ENCODE peak calls at places on chromosomes 16 and 17, in four cellular contexts. V is K562, M is H1, U is SK-N-SH. O is an unnamed sample.

GRCh38 chr17:376936-377863 is 24.6 kb upstream of the RPH3AL start:
- DNase-seq in M (no peak), U (no peak), V (no peak), O (no peak)

GRCh38 chr16:57696240-57696639 is 1.6 kb downstream of the DRC7 start:
- DNase-seq in U (no peak), M (no peak), V (peak; percentile 50), O (no peak)

GRCh38 chr16:24685539-24686432 is 43.7 kb upstream of the TNRC6A start:
- DNase-seq in M (no peak), U (peak; percentile 78), V (no peak), O (peak; percentile 47)

GRCh38 chr17:59804910-59805381 is 87.8 kb downstream of the TUBD1 start:
- DNase-seq in M (no peak), V (peak; percentile 63), U (peak; percentile 42), O (no peak)

GRCh38 chr17:7295230-7296180 is 1.1 kb upstream of the YBX2 start:
- DNase-seq in M (no peak), V (no peak), U (peak; percentile 14), O (no peak)

GRCh38 chr16:50490828-50491227 is 57.4 kb upstream of the NKD1 start:
- DNase-seq in U (no peak), M (no peak), V (no peak), O (no peak)

GRCh38 chr17:21129023-21129681 is 2.4 kb downstream of the DHRS7B start:
- DNase-seq in V (no peak), M (no peak), U (peak; percentile 55), O (no peak)

GRCh38 chr16:55660776-55661175 is 5.0 kb downstream of the SLC6A2 start:
- DNase-seq in U (no peak), V (no peak), M (no peak), O (no peak)

GRCh38 chr16:87954361-87954760 is 3.1 kb downstream of the BANP start:
- DNase-seq in V (no peak), U (no peak), M (no peak), O (no peak)

GRCh38 chr17:1391577-1391976 is 8.4 kb downstream of the YWHAE start:
- DNase-seq in M (no peak), V (no peak), U (no peak), O (no peak)

GRCh38 chr17:32516940-32517711 is 30.3 kb downstream of the CDK5R1 start:
- DNase-seq in M (no peak), U (no peak), V (no peak), O (no peak)

GRCh38 chr17:80441133-80441578 is 26.2 kb downstream of the ENDOV start:
- DNase-seq in U (peak; percentile 59), M (no peak), V (peak; percentile 79), O (peak; percentile 91)

GRCh38 chr16:13480801-13481200 is 439.2 kb upstream of the ERCC4 start:
- DNase-seq in V (no peak), U (no peak), M (no peak), O (no peak)

GRCh38 chr17:46121165-46121764 is 72.0 kb downstream of the KANSL1 start:
- DNase-seq in U (no peak), V (no peak), M (no peak), O (no peak)

GRCh38 chr17:50219345-50219744 is 17.9 kb upstream of the COL1A1 start:
- DNase-seq in U (no peak), M (no peak), V (no peak), O (no peak)
- TF ChIP-seq TEAD4 in U (peak; percentile 94), M (no peak), V (no peak), O (no peak)

DNA sequence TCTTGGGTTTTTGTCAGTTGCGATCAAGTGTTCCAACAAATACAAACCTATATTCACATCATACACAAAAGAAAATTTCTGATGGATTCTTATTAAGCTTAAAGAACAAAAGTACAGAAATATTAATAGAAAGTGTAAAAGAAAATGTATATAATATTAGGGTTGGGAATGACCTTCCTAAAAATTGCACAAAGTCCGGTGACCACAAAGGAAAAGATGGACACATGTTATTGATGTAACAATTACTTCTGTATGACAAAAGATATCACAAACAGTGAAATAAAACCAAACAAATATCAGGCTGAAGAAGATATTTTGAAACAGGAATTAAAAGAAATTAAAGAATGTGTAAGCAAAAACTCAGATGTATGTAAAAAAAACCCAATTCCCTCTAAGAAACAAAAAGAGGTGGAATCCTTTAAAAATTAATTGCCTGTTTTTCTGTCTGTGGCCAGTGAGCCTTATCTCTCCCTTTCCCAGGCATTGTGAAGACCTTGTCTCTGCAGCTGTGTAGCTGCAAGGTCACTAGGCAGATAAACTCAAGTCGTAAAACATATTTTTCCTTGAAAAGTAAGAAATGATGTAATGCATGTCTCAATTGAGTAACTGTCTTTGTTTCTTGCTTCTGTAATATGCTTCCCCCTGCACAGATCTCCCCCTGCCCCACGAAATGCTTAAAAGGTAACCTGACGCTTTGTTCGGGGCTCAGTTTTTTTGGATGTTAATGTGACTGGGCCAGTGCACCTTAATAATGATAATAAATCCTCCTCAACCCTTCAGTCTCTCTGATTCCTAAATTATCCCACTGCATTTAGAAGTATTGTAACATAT is 2.8 kb downstream of the ST6GALNAC1 start:
- DNase-seq in V (peak; percentile 92), M (no peak), U (no peak), O (no peak)
- TF ChIP-seq TEAD4 in V (peak; percentile 95), M (no peak), U (no peak), O (no peak)

GRCh38 chr16:49281481-49281842 is at the start of gene CBLN1:
- DNase-seq in U (no peak), M (no peak), V (no peak), O (no peak)

GRCh38 chr16:49282690-49283375 is 1.2 kb upstream of the CBLN1 start:
- DNase-seq in V (no peak), M (peak; percentile 44), U (peak; percentile 78), O (peak; percentile 75)

GRCh38 chr16:49280861-49281331 is 742 bp downstream of the CBLN1 start:
- DNase-seq in U (peak; percentile 34), V (no peak), M (no peak), O (no peak)

GRCh38 chr16:49283376-49284049 is 1.9 kb upstream of the CBLN1 start:
- DNase-seq in M (no peak), U (no peak), V (no peak), O (no peak)

GRCh38 chr16:49281843-49282642 is 405 bp upstream of the CBLN1 start:
- DNase-seq in U (peak; percentile 100), V (peak; percentile 92), M (peak; percentile 54), O (peak; percentile 92)
- TF ChIP-seq TEAD4 in U (no peak), V (no peak), M (no peak), O (no peak)

DNA sequence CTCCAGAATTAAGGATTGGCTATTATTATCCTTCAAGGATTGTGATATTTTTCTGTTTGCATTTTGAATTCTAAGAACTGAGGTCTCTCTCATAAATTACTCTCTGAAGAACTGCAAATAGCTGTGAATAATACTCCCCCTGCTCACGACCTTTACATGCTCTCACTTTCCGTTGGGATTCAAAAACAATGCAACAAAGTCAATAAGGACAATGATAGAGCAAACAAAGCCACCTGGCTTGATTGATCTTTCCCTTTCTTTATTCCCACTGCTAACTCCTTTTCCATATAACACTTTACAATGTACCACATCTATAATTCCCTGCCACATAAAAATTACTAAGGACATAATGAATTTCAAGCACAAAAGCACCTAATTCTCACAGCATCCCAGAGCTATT is 523.0 kb upstream of the CA10 start:
- DNase-seq in U (no peak), V (no peak), M (no peak), O (no peak)
- TF ChIP-seq TEAD4 in U (no peak), V (no peak), M (no peak), O (no peak)

DNA sequence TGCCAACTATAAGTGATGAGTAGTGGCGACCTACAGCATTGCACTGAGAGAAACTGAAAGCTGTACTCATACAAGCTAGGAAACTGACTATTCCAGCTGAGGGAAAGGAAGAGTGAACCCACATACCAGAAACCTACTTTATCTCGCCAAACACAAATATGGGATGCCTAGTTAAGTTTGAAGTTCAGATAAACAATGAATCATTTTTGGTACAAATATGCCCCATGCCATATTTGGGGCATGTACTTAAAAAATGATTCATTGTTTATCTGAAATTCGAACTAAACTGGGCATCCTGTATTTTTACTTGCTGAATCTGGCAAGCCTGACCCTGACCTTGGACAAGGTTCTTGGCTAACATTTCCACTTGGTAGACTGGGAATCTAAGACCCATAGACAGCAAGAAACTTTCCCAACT is 527.8 kb upstream of the PSMD7 start:
- DNase-seq in U (no peak), M (no peak), V (no peak), O (no peak)
- TF ChIP-seq TEAD4 in U (no peak), M (no peak), V (no peak), O (no peak)

DNA sequence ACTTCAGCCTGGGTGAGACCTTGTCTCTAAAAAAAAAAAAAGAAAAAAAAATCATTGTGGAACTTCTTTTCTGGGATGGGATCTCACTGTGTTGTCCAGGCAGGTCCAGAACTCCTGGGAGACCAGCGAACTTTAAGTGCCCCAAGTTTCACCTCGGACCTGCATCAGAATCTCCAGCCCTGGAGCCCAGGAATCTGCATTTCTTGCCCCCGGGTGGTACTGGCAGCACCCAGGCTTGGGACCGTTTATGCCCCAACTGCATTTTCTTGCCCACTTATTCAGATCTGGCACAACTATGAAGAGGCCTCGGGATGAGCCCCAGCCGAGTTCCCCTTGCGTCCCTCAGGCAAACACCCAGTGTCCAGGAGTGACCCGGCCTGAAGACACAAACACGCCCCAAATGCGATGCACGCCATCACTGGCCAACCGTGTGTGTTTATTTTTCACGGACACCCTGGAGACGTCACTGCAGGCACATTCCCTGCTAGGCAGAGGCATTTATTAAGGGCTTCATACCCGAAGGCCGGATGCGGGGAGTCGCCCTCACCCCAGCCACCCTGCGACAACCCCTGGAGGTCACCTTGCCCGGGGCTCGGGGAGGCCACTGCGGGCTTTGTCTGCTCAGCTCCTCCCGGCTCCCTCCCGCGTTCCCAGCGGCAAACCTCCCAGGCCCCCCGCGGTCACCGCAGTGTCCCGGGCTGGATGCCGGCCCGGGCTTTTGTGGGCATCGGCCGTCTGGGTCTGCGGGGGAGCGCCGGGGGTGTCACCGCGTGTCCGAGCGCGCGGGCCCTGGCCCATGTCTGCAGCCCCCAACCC is 684 bp upstream of the SPIRE2 start:
- DNase-seq in M (no peak), U (peak; percentile 79), V (peak; percentile 55), O (peak; percentile 63)
- TF ChIP-seq TEAD4 in M (no peak), U (no peak), V (no peak), O (no peak)